ENCODE peak calls at places on chromosomes 5 and 9, in six cellular contexts. One of them, this sample, is unnamed.

GRCh38 chr9:13443380-13444271 is 164.1 kb upstream of the MPDZ start:
- DNase-seq in H9: no peak
- DNase-seq in H1: no peak
- DNase-seq in IMR-90: no peak
- DNase-seq in mesenchymal stem cell: no peak
- DNase-seq in neuronal stem cell: no peak
- DNase-seq in this sample: no peak

GRCh38 chr9:135771401-135772051 is 69.5 kb downstream of the KCNT1 start:
- DNase-seq in H9: no peak
- DNase-seq in neuronal stem cell: no peak
- DNase-seq in IMR-90: no peak
- DNase-seq in H1: no peak
- DNase-seq in mesenchymal stem cell: no peak
- DNase-seq in this sample: no peak

GRCh38 chr5:176800024-176800423 is 10.3 kb upstream of the UNC5A start:
- DNase-seq in H1: no peak
- DNase-seq in IMR-90: no peak
- DNase-seq in neuronal stem cell: no peak
- DNase-seq in mesenchymal stem cell: no peak
- DNase-seq in H9: no peak
- DNase-seq in this sample: no peak

GRCh38 chr9:84138543-84138942 is 157.9 kb downstream of the RMI1 start:
- DNase-seq in neuronal stem cell: no peak
- DNase-seq in IMR-90: no peak
- DNase-seq in H9: no peak
- DNase-seq in mesenchymal stem cell: no peak
- DNase-seq in H1: no peak
- DNase-seq in this sample: no peak

GRCh38 chr9:122192261-122192875 is 32.7 kb downstream of the MORN5 start:
- DNase-seq in mesenchymal stem cell: no peak
- DNase-seq in H9: no peak
- DNase-seq in H1: no peak
- DNase-seq in neuronal stem cell: no peak
- DNase-seq in IMR-90: no peak
- DNase-seq in this sample: peak

GRCh38 chr9:134678671-134679443 is 37.3 kb downstream of the COL5A1 start:
- DNase-seq in mesenchymal stem cell: no peak
- DNase-seq in neuronal stem cell: peak
- DNase-seq in H1: no peak
- DNase-seq in IMR-90: no peak
- DNase-seq in H9: no peak
- DNase-seq in this sample: no peak

GRCh38 chr5:91281409-91281808 is 101.7 kb downstream of the ARRDC3 start:
- DNase-seq in H1: no peak
- DNase-seq in H9: no peak
- DNase-seq in mesenchymal stem cell: peak
- DNase-seq in neuronal stem cell: no peak
- DNase-seq in IMR-90: peak
- DNase-seq in this sample: no peak

GRCh38 chr5:112636288-112636731 is 101.4 kb upstream of the APC start:
- DNase-seq in neuronal stem cell: no peak
- DNase-seq in H9: no peak
- DNase-seq in mesenchymal stem cell: no peak
- DNase-seq in IMR-90: no peak
- DNase-seq in H1: no peak
- DNase-seq in this sample: no peak

GRCh38 chr5:8457187-8458037 is 588.5 kb downstream of the MTRR start:
- DNase-seq in IMR-90: peak
- DNase-seq in mesenchymal stem cell: peak
- DNase-seq in neuronal stem cell: no peak
- DNase-seq in H1: no peak
- DNase-seq in H9: peak
- DNase-seq in this sample: peak

GRCh38 chr5:33231935-33232334 is 208.8 kb upstream of the TARS1 start:
- DNase-seq in neuronal stem cell: no peak
- DNase-seq in IMR-90: peak
- DNase-seq in mesenchymal stem cell: no peak
- DNase-seq in H1: no peak
- DNase-seq in H9: no peak
- DNase-seq in this sample: no peak

GRCh38 chr9:111078391-111079038 is 40.2 kb upstream of the LPAR1 start:
- DNase-seq in neuronal stem cell: no peak
- DNase-seq in H9: no peak
- DNase-seq in IMR-90: peak
- DNase-seq in H1: no peak
- DNase-seq in mesenchymal stem cell: peak
- DNase-seq in this sample: no peak

GRCh38 chr5:39561421-39561820 is 136.6 kb upstream of the DAB2 start:
- DNase-seq in mesenchymal stem cell: no peak
- DNase-seq in neuronal stem cell: no peak
- DNase-seq in H9: no peak
- DNase-seq in IMR-90: no peak
- DNase-seq in H1: no peak
- DNase-seq in this sample: no peak

GRCh38 chr5:131223751-131224386 is 40.0 kb upstream of the CDC42SE2 start:
- DNase-seq in H9: no peak
- DNase-seq in mesenchymal stem cell: no peak
- DNase-seq in IMR-90: no peak
- DNase-seq in neuronal stem cell: no peak
- DNase-seq in H1: no peak
- DNase-seq in this sample: no peak

GRCh38 chr5:180289966-180290365 is 1.9 kb downstream of the MAPK9 start:
- DNase-seq in H9: no peak
- DNase-seq in neuronal stem cell: no peak
- DNase-seq in mesenchymal stem cell: no peak
- DNase-seq in IMR-90: no peak
- DNase-seq in H1: no peak
- DNase-seq in this sample: no peak
- H3K4me2 ChIP-seq in H9: peak
- H3K4me2 ChIP-seq in neuronal stem cell: no peak
- H3K4me2 ChIP-seq in mesenchymal stem cell: no peak
- H3K4me2 ChIP-seq in IMR-90: no peak
- H3K4me2 ChIP-seq in H1: no peak
- H3K4me2 ChIP-seq in this sample: peak

GRCh38 chr5:1515311-1515920 is 8.3 kb downstream of the LPCAT1 start:
- DNase-seq in IMR-90: no peak
- DNase-seq in neuronal stem cell: no peak
- DNase-seq in H9: peak
- DNase-seq in H1: no peak
- DNase-seq in mesenchymal stem cell: no peak
- DNase-seq in this sample: peak

GRCh38 chr5:1511651-1512540 is 11.9 kb downstream of the LPCAT1 start:
- DNase-seq in H1: no peak
- DNase-seq in H9: peak
- DNase-seq in neuronal stem cell: no peak
- DNase-seq in IMR-90: peak
- DNase-seq in mesenchymal stem cell: peak
- DNase-seq in this sample: peak

GRCh38 chr5:1512541-1513291 is 11.0 kb downstream of the LPCAT1 start:
- DNase-seq in IMR-90: no peak
- DNase-seq in H9: peak
- DNase-seq in H1: no peak
- DNase-seq in mesenchymal stem cell: no peak
- DNase-seq in neuronal stem cell: no peak
- DNase-seq in this sample: no peak

GRCh38 chr5:1514027-1514818 is 9.5 kb downstream of the LPCAT1 start:
- DNase-seq in H9: peak
- DNase-seq in IMR-90: no peak
- DNase-seq in neuronal stem cell: no peak
- DNase-seq in mesenchymal stem cell: no peak
- DNase-seq in H1: no peak
- DNase-seq in this sample: no peak

DNA sequence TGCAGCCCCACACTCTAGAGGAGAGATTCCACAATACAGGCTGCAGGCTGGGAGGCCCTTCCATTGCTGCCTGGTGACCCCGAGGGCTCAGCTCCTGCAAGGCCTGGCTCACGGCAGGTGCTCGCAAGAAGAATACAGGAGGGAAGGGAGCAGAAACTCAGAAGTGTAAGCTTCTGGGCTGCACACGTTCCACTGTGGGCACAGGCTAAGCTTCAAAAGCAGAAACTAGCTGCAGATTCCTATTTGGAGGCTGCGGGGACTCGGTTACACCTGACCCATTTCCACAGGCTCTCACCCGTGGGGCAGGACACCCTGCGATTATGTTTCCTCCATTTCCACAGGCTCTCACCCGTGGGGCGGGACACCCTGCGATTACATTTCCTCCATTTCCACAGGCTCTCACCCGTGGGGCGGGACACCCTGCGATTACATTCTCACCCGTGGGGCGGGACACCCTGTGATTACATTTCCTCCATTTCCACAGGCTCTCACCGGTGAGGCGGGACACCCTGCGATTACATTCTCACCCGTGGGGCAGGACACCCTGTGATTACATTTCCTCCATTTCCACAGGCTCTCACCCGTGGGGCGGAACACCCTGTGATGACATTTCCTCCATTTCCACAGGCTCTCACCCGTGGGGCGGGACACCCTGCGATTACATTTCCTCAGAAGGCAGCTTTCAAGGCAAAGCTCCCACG is 10.3 kb downstream of the LPCAT1 start:
- DNase-seq in H9: peak
- DNase-seq in mesenchymal stem cell: no peak
- DNase-seq in H1: no peak
- DNase-seq in neuronal stem cell: no peak
- DNase-seq in IMR-90: no peak
- DNase-seq in this sample: no peak
- H2BK120ac ChIP-seq in H9: no peak
- H2BK120ac ChIP-seq in mesenchymal stem cell: no peak
- H2BK120ac ChIP-seq in H1: peak
- H2BK120ac ChIP-seq in neuronal stem cell: no peak
- H2BK120ac ChIP-seq in IMR-90: no peak
- H2BK120ac ChIP-seq in this sample: no peak

GRCh38 chr9:130387905-130388304 is 56.9 kb upstream of the ASS1 start:
- DNase-seq in H1: no peak
- DNase-seq in neuronal stem cell: no peak
- DNase-seq in IMR-90: no peak
- DNase-seq in mesenchymal stem cell: no peak
- DNase-seq in H9: no peak
- DNase-seq in this sample: peak

GRCh38 chr9:130393681-130394071 is 51.1 kb upstream of the ASS1 start:
- DNase-seq in neuronal stem cell: no peak
- DNase-seq in H1: no peak
- DNase-seq in mesenchymal stem cell: no peak
- DNase-seq in IMR-90: no peak
- DNase-seq in H9: no peak
- DNase-seq in this sample: no peak

GRCh38 chr9:130391863-130392262 is 52.9 kb upstream of the ASS1 start:
- DNase-seq in IMR-90: no peak
- DNase-seq in H1: no peak
- DNase-seq in mesenchymal stem cell: no peak
- DNase-seq in H9: no peak
- DNase-seq in neuronal stem cell: no peak
- DNase-seq in this sample: no peak

GRCh38 chr9:130390371-130390770 is 54.4 kb upstream of the ASS1 start:
- DNase-seq in neuronal stem cell: no peak
- DNase-seq in mesenchymal stem cell: no peak
- DNase-seq in H9: peak
- DNase-seq in H1: no peak
- DNase-seq in IMR-90: no peak
- DNase-seq in this sample: peak

GRCh38 chr9:130390986-130391385 is 53.8 kb upstream of the ASS1 start:
- DNase-seq in mesenchymal stem cell: no peak
- DNase-seq in H1: no peak
- DNase-seq in H9: no peak
- DNase-seq in IMR-90: no peak
- DNase-seq in neuronal stem cell: no peak
- DNase-seq in this sample: no peak
- H2BK15ac ChIP-seq in mesenchymal stem cell: no peak
- H2BK15ac ChIP-seq in H1: no peak
- H2BK15ac ChIP-seq in H9: no peak
- H2BK15ac ChIP-seq in IMR-90: no peak
- H2BK15ac ChIP-seq in neuronal stem cell: peak
- H2BK15ac ChIP-seq in this sample: no peak

GRCh38 chr5:40866844-40867243 is 25.7 kb downstream of the CARD6 start:
- DNase-seq in IMR-90: no peak
- DNase-seq in neuronal stem cell: no peak
- DNase-seq in H9: no peak
- DNase-seq in H1: no peak
- DNase-seq in mesenchymal stem cell: no peak
- DNase-seq in this sample: peak
- H3K4me2 ChIP-seq in IMR-90: no peak
- H3K4me2 ChIP-seq in neuronal stem cell: no peak
- H3K4me2 ChIP-seq in H9: no peak
- H3K4me2 ChIP-seq in H1: no peak
- H3K4me2 ChIP-seq in mesenchymal stem cell: no peak
- H3K4me2 ChIP-seq in this sample: no peak

DNA sequence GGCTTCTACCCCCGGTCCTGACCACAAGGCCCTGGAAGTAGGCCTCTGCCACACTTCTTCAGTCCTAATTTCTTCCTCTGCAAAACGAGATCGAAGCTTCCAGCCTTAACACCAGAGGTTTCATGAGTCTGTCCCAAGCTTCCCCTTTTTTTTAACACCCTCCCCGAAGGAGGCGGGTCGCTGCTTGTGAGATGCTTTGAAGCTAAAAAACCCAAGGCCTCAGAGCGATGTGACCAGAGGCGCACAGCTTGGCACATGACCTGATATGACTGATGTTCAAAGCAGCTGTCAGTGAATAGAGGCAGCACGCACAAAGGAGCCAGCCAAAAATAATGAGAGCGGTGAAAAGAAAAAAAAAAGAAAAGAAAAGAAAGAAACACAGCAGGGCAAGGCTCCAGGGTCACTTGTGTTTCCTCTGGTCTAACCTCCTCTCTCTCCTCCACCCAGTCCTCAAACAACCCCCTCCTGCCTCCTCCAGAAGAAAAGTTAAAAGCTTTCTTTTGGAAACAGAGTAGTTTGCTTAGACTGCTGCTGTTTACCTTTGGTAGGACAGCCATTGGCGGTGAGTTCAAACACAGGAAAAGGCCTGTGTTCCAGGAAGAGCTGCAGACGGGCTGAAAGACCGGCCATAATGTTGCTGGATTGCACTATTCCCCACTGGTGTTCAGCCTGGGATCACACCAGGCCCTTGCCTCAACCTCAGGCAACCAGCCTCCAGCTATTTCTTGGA is 10.9 kb upstream of the ZNF366 start:
- DNase-seq in H1: no peak
- DNase-seq in neuronal stem cell: peak
- DNase-seq in IMR-90: no peak
- DNase-seq in H9: no peak
- DNase-seq in mesenchymal stem cell: no peak
- DNase-seq in this sample: no peak
- H2BK120ac ChIP-seq in H1: no peak
- H2BK120ac ChIP-seq in neuronal stem cell: no peak
- H2BK120ac ChIP-seq in IMR-90: peak
- H2BK120ac ChIP-seq in H9: no peak
- H2BK120ac ChIP-seq in mesenchymal stem cell: no peak
- H2BK120ac ChIP-seq in this sample: no peak

DNA sequence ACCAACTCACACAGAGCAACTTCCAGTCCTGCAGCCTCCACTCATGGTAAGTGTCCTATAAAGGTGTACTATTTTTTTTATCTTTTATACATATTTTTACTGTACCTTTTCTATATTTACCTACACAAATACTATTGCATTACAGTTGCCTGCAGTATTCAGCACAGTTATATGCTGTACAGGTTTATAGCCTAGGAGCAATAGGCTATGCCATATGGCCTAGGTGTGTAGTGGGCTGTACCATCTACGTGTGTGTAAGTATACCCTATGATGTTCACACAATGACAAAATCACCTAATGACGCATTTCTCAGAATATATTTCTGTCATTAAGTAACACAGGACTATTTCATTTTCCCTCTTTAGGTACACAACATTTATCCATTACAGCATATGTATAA is 16.7 kb downstream of the S100Z start:
- DNase-seq in H1: no peak
- DNase-seq in H9: no peak
- DNase-seq in IMR-90: no peak
- DNase-seq in neuronal stem cell: no peak
- DNase-seq in mesenchymal stem cell: no peak
- DNase-seq in this sample: no peak
- H2BK15ac ChIP-seq in H1: no peak
- H2BK15ac ChIP-seq in H9: no peak
- H2BK15ac ChIP-seq in IMR-90: no peak
- H2BK15ac ChIP-seq in neuronal stem cell: no peak
- H2BK15ac ChIP-seq in mesenchymal stem cell: no peak
- H2BK15ac ChIP-seq in this sample: no peak

This sample was measured in mesendoderm.